ENCODE peak calls at places on chromosomes 2 and 18, in nine cellular contexts. N is stimulated activated CD4-positive, alpha-beta T cell treated with anti-CD3 and anti-CD28 coated beads, Interleukin-1b, Interleukin-23, amount 100 ng/mL, for 48 hours; O is HT-29; L is HuH-7; D is nucleus accumbens; E is AG08396; A is T-helper 9 cell; I is G401; W is heart left ventricle. J is an unnamed sample.

GRCh38 chr2:108215794-108216211 is 24.0 kb upstream of the SULT1C3 start:
- DNase-seq in W (no peak), L (peak), D (peak), I (peak), O (peak), E (peak), A (no peak), N (no peak), J (peak)

GRCh38 chr18:6088432-6088831 is 193.1 kb upstream of the TMEM200C start:
- DNase-seq in A (no peak), D (no peak), N (no peak), O (no peak), L (no peak), I (no peak), W (no peak), E (no peak), J (no peak)

GRCh38 chr2:240427729-240428128 is 7.7 kb upstream of the GPC1 start:
- DNase-seq in L (no peak), A (no peak), I (no peak), N (no peak), D (no peak), O (no peak), W (no peak), E (no peak), J (no peak)

GRCh38 chr2:47093626-47094025 is 61.5 kb downstream of the STPG4 start:
- DNase-seq in I (no peak), E (no peak), N (no peak), A (no peak), L (no peak), D (no peak), W (no peak), O (no peak), J (no peak)

GRCh38 chr18:24397131-24397693 is 412 bp downstream of the OSBPL1A start:
- DNase-seq in A (peak), E (peak), I (peak), O (peak), W (no peak), D (peak), N (peak), L (peak), J (peak)

GRCh38 chr2:46964835-46965560 is 49.4 kb upstream of the MCFD2 start:
- DNase-seq in A (no peak), L (no peak), D (no peak), I (no peak), W (no peak), O (no peak), N (no peak), E (no peak), J (no peak)

GRCh38 chr2:102509749-102510148 is 36.7 kb downstream of the SLC9A4 start:
- DNase-seq in O (no peak), W (no peak), E (no peak), D (no peak), L (no peak), I (no peak), N (no peak), A (no peak), J (no peak)

GRCh38 chr2:20496069-20496468 is 49.2 kb downstream of the RHOB start:
- DNase-seq in N (no peak), E (peak), A (no peak), W (peak), O (peak), I (no peak), D (no peak), L (no peak), J (no peak)

GRCh38 chr2:19027621-19028020 is 330.8 kb downstream of the OSR1 start:
- DNase-seq in E (no peak), I (no peak), N (no peak), W (no peak), O (no peak), A (no peak), L (no peak), D (no peak), J (no peak)

GRCh38 chr2:101135412-101136296 is 15.5 kb downstream of the TBC1D8 start:
- DNase-seq in A (no peak), E (no peak), D (no peak), O (no peak), I (no peak), L (no peak), N (no peak), W (no peak), J (no peak)

GRCh38 chr2:191670787-191671186 is 7.1 kb upstream of the NABP1 start:
- DNase-seq in N (no peak), L (no peak), E (no peak), A (no peak), I (no peak), O (no peak), W (no peak), D (no peak), J (no peak)

GRCh38 chr2:189372688-189373257 is 68.5 kb upstream of the WDR75 start:
- DNase-seq in L (no peak), N (no peak), D (no peak), E (no peak), A (no peak), I (no peak), O (no peak), W (no peak), J (no peak)

GRCh38 chr2:168165418-168165817 is 82.0 kb downstream of the STK39 start:
- DNase-seq in O (no peak), W (no peak), D (no peak), E (no peak), I (no peak), N (peak), A (no peak), L (no peak), J (no peak)

GRCh38 chr2:164498841-164499240 is 122.4 kb downstream of the GRB14 start:
- DNase-seq in W (no peak), D (no peak), L (no peak), N (no peak), E (no peak), A (no peak), O (peak), I (no peak), J (no peak)

GRCh38 chr2:231670892-231671616 is 37.3 kb upstream of the PTMA start:
- DNase-seq in D (no peak), E (no peak), I (no peak), N (no peak), O (peak), A (no peak), W (no peak), L (peak), J (no peak)

GRCh38 chr18:74264303-74265020 is 27.3 kb downstream of the CYB5A start:
- DNase-seq in W (no peak), L (no peak), A (no peak), D (no peak), O (no peak), I (no peak), E (no peak), N (peak), J (no peak)

GRCh38 chr2:148967484-148967883 is 71.0 kb upstream of the LYPD6B start:
- DNase-seq in N (no peak), E (no peak), W (no peak), A (no peak), D (no peak), I (peak), O (peak), L (no peak), J (no peak)

GRCh38 chr2:106020032-106020431 is 174.1 kb downstream of the UXS1 start:
- DNase-seq in A (no peak), L (no peak), O (no peak), D (no peak), W (no peak), I (peak), N (no peak), E (no peak), J (no peak)

GRCh38 chr2:226463154-226463553 is 336.5 kb downstream of the IRS1 start:
- DNase-seq in D (no peak), L (no peak), I (no peak), A (no peak), N (no peak), W (no peak), O (no peak), E (no peak), J (no peak)

GRCh38 chr2:131417886-131418285 is 53.9 kb upstream of the RAB6D start:
- DNase-seq in L (no peak), D (no peak), N (no peak), O (no peak), W (no peak), I (no peak), E (no peak), A (no peak), J (no peak)

GRCh38 chr18:61093967-61094366 is 239.3 kb upstream of the CDH20 start:
- DNase-seq in E (no peak), W (no peak), O (no peak), I (no peak), A (no peak), L (no peak), N (no peak), D (no peak), J (no peak)

GRCh38 chr2:210965472-210965871 is 409.1 kb downstream of the CPS1 start:
- DNase-seq in W (no peak), E (no peak), O (no peak), A (no peak), L (no peak), I (no peak), N (no peak), D (no peak), J (no peak)

GRCh38 chr2:47173986-47174730 is 19.1 kb upstream of the STPG4 start:
- DNase-seq in O (no peak), L (no peak), N (no peak), D (no peak), I (peak), W (no peak), A (no peak), E (no peak), J (no peak)

GRCh38 chr2:79178073-79178720 is 18.6 kb upstream of the REG3A start:
- DNase-seq in W (no peak), D (no peak), I (no peak), A (no peak), O (no peak), N (no peak), L (peak), E (no peak), J (no peak)

GRCh38 chr18:40911582-40912254 is 1043.3 kb upstream of the PIK3C3 start:
- DNase-seq in W (no peak), A (no peak), L (no peak), E (no peak), N (no peak), I (no peak), D (no peak), O (no peak), J (no peak)

GRCh38 chr18:5294113-5294617 is 1.4 kb downstream of the ZBTB14 start:
- DNase-seq in L (peak), O (peak), D (no peak), E (no peak), W (no peak), N (peak), A (peak), I (no peak), J (no peak)

GRCh38 chr2:119408221-119408619 is 23.4 kb upstream of the TMEM37 start:
- DNase-seq in E (no peak), D (no peak), I (no peak), N (no peak), W (no peak), O (no peak), A (no peak), L (no peak), J (no peak)

GRCh38 chr2:213281156-213281555 is 3.1 kb upstream of the SPAG16 start:
- DNase-seq in A (no peak), D (no peak), N (no peak), W (no peak), L (no peak), O (no peak), E (peak), I (no peak), J (no peak)

GRCh38 chr2:7594211-7594610 is 677.0 kb downstream of the RNF144A start:
- DNase-seq in L (no peak), I (no peak), A (no peak), O (no peak), D (no peak), N (no peak), W (no peak), E (no peak), J (no peak)

GRCh38 chr2:96122391-96122790 is 6.0 kb upstream of the ADRA2B start:
- DNase-seq in I (no peak), W (peak), A (no peak), D (no peak), O (no peak), L (no peak), E (no peak), N (no peak), J (no peak)